ENCODE peak calls at places on chromosomes 7 and 10, in four cellular contexts. One of them, this sample, is unnamed.

GRCh38 chr7:132352774-132353173 is 223.5 kb downstream of the PLXNA4 start:
- DNase-seq in astrocyte: no peak
- DNase-seq in tibial artery: no peak
- DNase-seq in H7: no peak
- DNase-seq in this sample: no peak

GRCh38 chr10:50497758-50498157 is 126.0 kb downstream of the SGMS1 start:
- DNase-seq in tibial artery: no peak
- DNase-seq in astrocyte: peak; percentile 84
- DNase-seq in H7: no peak
- DNase-seq in this sample: peak; percentile 21

GRCh38 chr7:92158660-92159575 is 20.0 kb downstream of the LRRD1 start:
- DNase-seq in astrocyte: peak; percentile 96
- DNase-seq in H7: no peak
- DNase-seq in tibial artery: no peak
- DNase-seq in this sample: peak; percentile 79

GRCh38 chr10:89073719-89074118 is 83.1 kb downstream of the FAS start:
- DNase-seq in astrocyte: no peak
- DNase-seq in tibial artery: no peak
- DNase-seq in H7: no peak
- DNase-seq in this sample: no peak

GRCh38 chr10:8305871-8306652 is 251.6 kb downstream of the GATA3 start:
- DNase-seq in astrocyte: peak; percentile 81
- DNase-seq in tibial artery: no peak
- DNase-seq in H7: no peak
- DNase-seq in this sample: no peak

GRCh38 chr7:76310102-76310957 is 7.9 kb downstream of the HSPB1 start:
- DNase-seq in tibial artery: no peak
- DNase-seq in astrocyte: no peak
- DNase-seq in H7: no peak
- DNase-seq in this sample: no peak

GRCh38 chr10:108375691-108376090 is 1211.2 kb upstream of the SORCS1 start:
- DNase-seq in tibial artery: no peak
- DNase-seq in H7: no peak
- DNase-seq in astrocyte: peak; percentile 62
- DNase-seq in this sample: no peak

GRCh38 chr10:61804414-61804813 is 97.1 kb upstream of the ARID5B start:
- DNase-seq in tibial artery: no peak
- DNase-seq in astrocyte: peak; percentile 18
- DNase-seq in H7: no peak
- DNase-seq in this sample: no peak

GRCh38 chr7:145582742-145583303 is 533.8 kb upstream of the CNTNAP2 start:
- DNase-seq in astrocyte: no peak
- DNase-seq in H7: no peak
- DNase-seq in tibial artery: no peak
- DNase-seq in this sample: no peak

GRCh38 chr10:71748671-71749191 is 24.6 kb downstream of the VSIR start:
- DNase-seq in astrocyte: no peak
- DNase-seq in H7: peak; percentile 80
- DNase-seq in tibial artery: peak; percentile 78
- DNase-seq in this sample: no peak

GRCh38 chr7:73969991-73970390 is 58.0 kb upstream of the ELN start:
- DNase-seq in tibial artery: no peak
- DNase-seq in astrocyte: no peak
- DNase-seq in H7: no peak
- DNase-seq in this sample: no peak

GRCh38 chr10:122435212-122435827 is 19.1 kb upstream of the ARMS2 start:
- DNase-seq in H7: no peak
- DNase-seq in tibial artery: no peak
- DNase-seq in astrocyte: no peak
- DNase-seq in this sample: no peak

GRCh38 chr10:70634011-70634410 is 31.5 kb upstream of the PRF1 start:
- DNase-seq in astrocyte: no peak
- DNase-seq in H7: peak; percentile 72
- DNase-seq in tibial artery: no peak
- DNase-seq in this sample: no peak

GRCh38 chr10:102752266-102752930 is 8.7 kb downstream of the WBP1L start:
- DNase-seq in astrocyte: peak; percentile 95
- DNase-seq in H7: no peak
- DNase-seq in tibial artery: peak; percentile 65
- DNase-seq in this sample: peak; percentile 91

GRCh38 chr7:50858528-50859245 is 76.0 kb upstream of the GRB10 start:
- DNase-seq in tibial artery: no peak
- DNase-seq in H7: no peak
- DNase-seq in astrocyte: no peak
- DNase-seq in this sample: no peak

GRCh38 chr7:55020481-55020871 is 1.7 kb downstream of the EGFR start:
- DNase-seq in H7: peak; percentile 32
- DNase-seq in tibial artery: peak; percentile 47
- DNase-seq in astrocyte: peak; percentile 70
- DNase-seq in this sample: no peak

GRCh38 chr7:137093198-137093597 is 224.7 kb downstream of the CHRM2 start:
- DNase-seq in H7: no peak
- DNase-seq in astrocyte: no peak
- DNase-seq in tibial artery: no peak
- DNase-seq in this sample: no peak

GRCh38 chr7:157077986-157078644 is 60.6 kb upstream of the UBE3C start:
- DNase-seq in tibial artery: no peak
- DNase-seq in H7: peak; percentile 83
- DNase-seq in astrocyte: peak; percentile 4
- DNase-seq in this sample: no peak

GRCh38 chr7:28841766-28842165 is 116.4 kb downstream of the TRIL start:
- DNase-seq in tibial artery: no peak
- DNase-seq in astrocyte: no peak
- DNase-seq in H7: no peak
- DNase-seq in this sample: no peak

GRCh38 chr7:156650042-156650441 is 9.5 kb downstream of the RNF32 start:
- DNase-seq in H7: peak; percentile 78
- DNase-seq in astrocyte: no peak
- DNase-seq in tibial artery: no peak
- DNase-seq in this sample: no peak

GRCh38 chr10:49679480-49679893 is at the start of gene C10orf53:
- DNase-seq in H7: peak; percentile 93
- DNase-seq in astrocyte: peak; percentile 12
- DNase-seq in tibial artery: no peak
- DNase-seq in this sample: no peak

GRCh38 chr7:153396475-153396874 is 636.9 kb downstream of the ACTR3B start:
- DNase-seq in H7: no peak
- DNase-seq in tibial artery: no peak
- DNase-seq in astrocyte: no peak
- DNase-seq in this sample: no peak

GRCh38 chr10:31353574-31353973 is 34.6 kb downstream of the ZEB1 start:
- DNase-seq in H7: no peak
- DNase-seq in tibial artery: no peak
- DNase-seq in astrocyte: peak; percentile 85
- DNase-seq in this sample: peak; percentile 36

GRCh38 chr7:17181482-17181881 is 117.0 kb upstream of the AHR start:
- DNase-seq in astrocyte: no peak
- DNase-seq in tibial artery: no peak
- DNase-seq in H7: no peak
- DNase-seq in this sample: no peak

GRCh38 chr7:83856094-83856493 is 207.2 kb upstream of the SEMA3E start:
- DNase-seq in tibial artery: no peak
- DNase-seq in astrocyte: no peak
- DNase-seq in H7: no peak
- DNase-seq in this sample: no peak

GRCh38 chr10:43121444-43121843 is 16.8 kb upstream of the CSGALNACT2 start:
- DNase-seq in astrocyte: no peak
- DNase-seq in tibial artery: no peak
- DNase-seq in H7: no peak
- DNase-seq in this sample: no peak

GRCh38 chr10:17256627-17257026 is 28.6 kb downstream of the VIM start:
- DNase-seq in H7: no peak
- DNase-seq in tibial artery: no peak
- DNase-seq in astrocyte: peak; percentile 44
- DNase-seq in this sample: no peak

GRCh38 chr10:100303724-100304319 is 17.3 kb upstream of the BLOC1S2 start:
- DNase-seq in astrocyte: peak; percentile 14
- DNase-seq in tibial artery: no peak
- DNase-seq in H7: peak; percentile 61
- DNase-seq in this sample: no peak

GRCh38 chr7:12770227-12770975 is 83.0 kb downstream of the ARL4A start:
- DNase-seq in astrocyte: no peak
- DNase-seq in tibial artery: no peak
- DNase-seq in H7: peak; percentile 12
- DNase-seq in this sample: no peak

GRCh38 chr10:75681334-75681733 is 249.9 kb downstream of the LRMDA start:
- DNase-seq in H7: no peak
- DNase-seq in tibial artery: no peak
- DNase-seq in astrocyte: no peak
- DNase-seq in this sample: no peak

GRCh38 chr10:110443239-110444008 is 54.3 kb upstream of the DUSP5 start:
- DNase-seq in H7: no peak
- DNase-seq in astrocyte: no peak
- DNase-seq in tibial artery: no peak
- DNase-seq in this sample: no peak
- H3K4me3 ChIP-seq in H7: no peak overlapping the region
- H3K4me3 ChIP-seq in astrocyte: no peak overlapping the region
- H3K4me3 ChIP-seq in tibial artery: no peak overlapping the region
- H3K4me3 ChIP-seq in this sample: no peak overlapping the region

GRCh38 chr7:154757756-154758155 is 245.2 kb downstream of the PAXIP1 start:
- DNase-seq in H7: no peak
- DNase-seq in astrocyte: no peak
- DNase-seq in tibial artery: no peak
- DNase-seq in this sample: no peak

GRCh38 chr7:154765118-154765517 is 237.8 kb downstream of the PAXIP1 start:
- DNase-seq in H7: no peak
- DNase-seq in astrocyte: no peak
- DNase-seq in tibial artery: no peak
- DNase-seq in this sample: no peak

DNA sequence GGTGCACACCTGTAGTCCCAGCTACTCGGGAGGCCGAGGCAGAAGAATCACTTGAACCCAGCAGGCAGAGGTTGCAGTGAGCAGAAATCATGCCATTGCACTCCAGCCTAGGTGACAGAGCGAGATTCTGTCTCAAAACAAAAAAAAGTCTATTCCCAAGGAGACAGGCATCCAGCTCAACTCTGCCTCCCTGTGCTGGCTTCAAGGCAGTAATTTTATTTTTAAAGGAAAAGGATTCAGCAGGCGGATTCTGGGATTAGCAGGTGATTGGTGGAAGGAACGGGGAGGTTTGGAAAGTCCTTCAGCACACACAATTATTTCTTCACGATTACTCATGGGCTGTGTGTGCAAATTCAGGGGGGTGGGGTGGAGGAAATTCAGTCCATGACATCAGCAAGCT is 242.9 kb downstream of the PAXIP1 start:
- DNase-seq in H7: no peak
- DNase-seq in tibial artery: no peak
- DNase-seq in astrocyte: no peak
- DNase-seq in this sample: no peak
- H3K27me3 ChIP-seq in H7: no peaks in the 10 kb centered on the region
- H3K27me3 ChIP-seq in tibial artery: no peaks in the 10 kb centered on the region
- H3K27me3 ChIP-seq in astrocyte: no peaks in the 10 kb centered on the region
- H3K27me3 ChIP-seq in this sample: no peaks in the 10 kb centered on the region

GRCh38 chr10:79084972-79085597 is 16.3 kb downstream of the ZMIZ1 start:
- DNase-seq in astrocyte: no peak
- DNase-seq in tibial artery: no peak
- DNase-seq in H7: no peak
- DNase-seq in this sample: no peak
- H3K4me3 ChIP-seq in astrocyte: no peak overlapping the region
- H3K4me3 ChIP-seq in tibial artery: no peak overlapping the region
- H3K4me3 ChIP-seq in H7: no peak overlapping the region
- H3K4me3 ChIP-seq in this sample: no peak overlapping the region

DNA sequence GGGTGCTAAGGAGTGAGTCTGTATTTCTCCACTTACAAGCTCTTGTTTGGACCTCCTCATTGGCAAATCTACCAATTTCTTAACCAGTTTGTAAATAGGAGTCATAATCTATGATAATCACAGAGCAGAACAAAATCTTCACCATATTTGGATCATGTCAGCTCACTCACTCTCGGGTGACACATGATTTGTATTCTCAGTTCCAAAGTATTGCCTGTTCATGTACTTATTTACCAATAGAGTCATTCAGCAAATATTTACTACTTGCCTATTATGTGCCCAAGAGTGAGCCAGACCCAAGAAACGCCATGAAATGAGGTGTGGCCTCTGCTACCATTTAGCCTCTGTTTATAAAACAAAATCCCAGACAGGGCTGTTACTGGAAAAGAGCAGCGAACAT is 114.8 kb downstream of the TSPAN12 start:
- DNase-seq in astrocyte: no peak
- DNase-seq in H7: no peak
- DNase-seq in tibial artery: no peak
- DNase-seq in this sample: no peak
- H3K27me3 ChIP-seq in astrocyte: no peaks in the 10 kb centered on the region
- H3K27me3 ChIP-seq in H7: no peaks in the 10 kb centered on the region
- H3K27me3 ChIP-seq in tibial artery: no peaks in the 10 kb centered on the region
- H3K27me3 ChIP-seq in this sample: no peaks in the 10 kb centered on the region